ENCODE peak calls at places on chromosomes 11 and 22, in nine cellular contexts. One of them, this sample, is unnamed. For H3K4me1, the result is how much of the 10 kb centered on the place peaks cover.

GRCh38 chr22:44049369-44050231 is 25.5 kb downstream of the PARVB start:
- ATAC-seq in mucosa of descending colon: no peak
- ATAC-seq in right cardiac atrium: peak
- ATAC-seq in IMR-90: no peak
- ATAC-seq in HepG2: no peak
- ATAC-seq in lung: no peak
- ATAC-seq in DND-41: peak
- ATAC-seq in heart right ventricle: no peak
- ATAC-seq in right lobe of liver: no peak
- ATAC-seq in this sample: peak

GRCh38 chr11:11407738-11408084 is 54.7 kb upstream of the CSNK2A3 start:
- ATAC-seq in mucosa of descending colon: no peak
- ATAC-seq in right cardiac atrium: peak
- ATAC-seq in IMR-90: no peak
- ATAC-seq in HepG2: no peak
- ATAC-seq in lung: no peak
- ATAC-seq in DND-41: no peak
- ATAC-seq in heart right ventricle: peak
- ATAC-seq in right lobe of liver: no peak
- ATAC-seq in this sample: no peak

GRCh38 chr11:72015511-72016061 is 16.9 kb downstream of the IL18BP start:
- ATAC-seq in mucosa of descending colon: peak
- ATAC-seq in right cardiac atrium: no peak
- ATAC-seq in IMR-90: peak
- ATAC-seq in HepG2: peak
- ATAC-seq in lung: no peak
- ATAC-seq in DND-41: peak
- ATAC-seq in heart right ventricle: no peak
- ATAC-seq in right lobe of liver: peak
- ATAC-seq in this sample: no peak

GRCh38 chr11:94880216-94880615 is 93.1 kb downstream of the CWC15 start:
- ATAC-seq in mucosa of descending colon: no peak
- ATAC-seq in right cardiac atrium: no peak
- ATAC-seq in IMR-90: no peak
- ATAC-seq in HepG2: peak
- ATAC-seq in lung: peak
- ATAC-seq in DND-41: no peak
- ATAC-seq in heart right ventricle: no peak
- ATAC-seq in right lobe of liver: no peak
- ATAC-seq in this sample: no peak

GRCh38 chr11:117220999-117221774 is 10.7 kb downstream of the PCSK7 start:
- ATAC-seq in mucosa of descending colon: no peak
- ATAC-seq in right cardiac atrium: peak
- ATAC-seq in IMR-90: no peak
- ATAC-seq in HepG2: no peak
- ATAC-seq in lung: no peak
- ATAC-seq in DND-41: no peak
- ATAC-seq in heart right ventricle: peak
- ATAC-seq in right lobe of liver: no peak
- ATAC-seq in this sample: peak

GRCh38 chr11:22390283-22390655 is 52.1 kb downstream of the SLC17A6 start:
- ATAC-seq in mucosa of descending colon: no peak
- ATAC-seq in right cardiac atrium: no peak
- ATAC-seq in IMR-90: no peak
- ATAC-seq in HepG2: no peak
- ATAC-seq in lung: no peak
- ATAC-seq in DND-41: no peak
- ATAC-seq in heart right ventricle: no peak
- ATAC-seq in right lobe of liver: no peak
- ATAC-seq in this sample: no peak

GRCh38 chr11:61701298-61701993 is 21.3 kb downstream of the DAGLA start:
- ATAC-seq in mucosa of descending colon: peak
- ATAC-seq in right cardiac atrium: peak
- ATAC-seq in IMR-90: peak
- ATAC-seq in HepG2: peak
- ATAC-seq in lung: no peak
- ATAC-seq in DND-41: no peak
- ATAC-seq in heart right ventricle: no peak
- ATAC-seq in right lobe of liver: peak
- ATAC-seq in this sample: no peak

GRCh38 chr11:86153439-86153838 is 84.6 kb upstream of the PICALM start:
- ATAC-seq in mucosa of descending colon: peak
- ATAC-seq in right cardiac atrium: no peak
- ATAC-seq in IMR-90: no peak
- ATAC-seq in HepG2: no peak
- ATAC-seq in lung: no peak
- ATAC-seq in DND-41: no peak
- ATAC-seq in heart right ventricle: no peak
- ATAC-seq in right lobe of liver: peak
- ATAC-seq in this sample: no peak

GRCh38 chr11:83162377-83162776 is 5.4 kb downstream of the PCF11 start:
- ATAC-seq in mucosa of descending colon: no peak
- ATAC-seq in right cardiac atrium: no peak
- ATAC-seq in IMR-90: no peak
- ATAC-seq in HepG2: no peak
- ATAC-seq in lung: no peak
- ATAC-seq in DND-41: no peak
- ATAC-seq in heart right ventricle: no peak
- ATAC-seq in right lobe of liver: no peak
- ATAC-seq in this sample: no peak

GRCh38 chr11:21537980-21538379 is 654.9 kb upstream of the ANO5 start:
- ATAC-seq in mucosa of descending colon: no peak
- ATAC-seq in right cardiac atrium: no peak
- ATAC-seq in IMR-90: no peak
- ATAC-seq in HepG2: no peak
- ATAC-seq in lung: no peak
- ATAC-seq in DND-41: no peak
- ATAC-seq in heart right ventricle: no peak
- ATAC-seq in right lobe of liver: no peak
- ATAC-seq in this sample: no peak

GRCh38 chr11:12198261-12198925 is 88.0 kb downstream of the MICAL2 start:
- ATAC-seq in mucosa of descending colon: peak
- ATAC-seq in right cardiac atrium: no peak
- ATAC-seq in IMR-90: no peak
- ATAC-seq in HepG2: no peak
- ATAC-seq in lung: no peak
- ATAC-seq in DND-41: no peak
- ATAC-seq in heart right ventricle: peak
- ATAC-seq in right lobe of liver: no peak
- ATAC-seq in this sample: no peak

GRCh38 chr11:70029115-70029830 is 48.8 kb upstream of the ANO1 start:
- ATAC-seq in mucosa of descending colon: no peak
- ATAC-seq in right cardiac atrium: peak
- ATAC-seq in IMR-90: peak
- ATAC-seq in HepG2: peak
- ATAC-seq in lung: no peak
- ATAC-seq in DND-41: no peak
- ATAC-seq in heart right ventricle: peak
- ATAC-seq in right lobe of liver: peak
- ATAC-seq in this sample: no peak

GRCh38 chr11:93403930-93404329 is 73.4 kb downstream of the DEUP1 start:
- ATAC-seq in mucosa of descending colon: no peak
- ATAC-seq in right cardiac atrium: no peak
- ATAC-seq in IMR-90: no peak
- ATAC-seq in HepG2: no peak
- ATAC-seq in lung: no peak
- ATAC-seq in DND-41: no peak
- ATAC-seq in heart right ventricle: no peak
- ATAC-seq in right lobe of liver: no peak
- ATAC-seq in this sample: no peak

GRCh38 chr22:29478326-29479276 is 1.4 kb upstream of the NEFH start:
- ATAC-seq in mucosa of descending colon: no peak
- ATAC-seq in right cardiac atrium: peak
- ATAC-seq in IMR-90: peak
- ATAC-seq in HepG2: peak
- ATAC-seq in lung: no peak
- ATAC-seq in DND-41: peak
- ATAC-seq in heart right ventricle: no peak
- ATAC-seq in right lobe of liver: peak
- ATAC-seq in this sample: no peak

GRCh38 chr22:35467788-35468187 is 67.8 kb downstream of the MCM5 start:
- ATAC-seq in mucosa of descending colon: peak
- ATAC-seq in right cardiac atrium: peak
- ATAC-seq in IMR-90: peak
- ATAC-seq in HepG2: peak
- ATAC-seq in lung: peak
- ATAC-seq in DND-41: no peak
- ATAC-seq in heart right ventricle: peak
- ATAC-seq in right lobe of liver: peak
- ATAC-seq in this sample: peak

GRCh38 chr11:9733212-9733611 is 69.3 kb downstream of the SWAP70 start:
- ATAC-seq in mucosa of descending colon: no peak
- ATAC-seq in right cardiac atrium: no peak
- ATAC-seq in IMR-90: no peak
- ATAC-seq in HepG2: no peak
- ATAC-seq in lung: no peak
- ATAC-seq in DND-41: no peak
- ATAC-seq in heart right ventricle: no peak
- ATAC-seq in right lobe of liver: no peak
- ATAC-seq in this sample: no peak

GRCh38 chr11:72354356-72355115 is 79.8 kb downstream of the CLPB start:
- ATAC-seq in mucosa of descending colon: no peak
- ATAC-seq in right cardiac atrium: no peak
- ATAC-seq in IMR-90: no peak
- ATAC-seq in HepG2: no peak
- ATAC-seq in lung: no peak
- ATAC-seq in DND-41: no peak
- ATAC-seq in heart right ventricle: no peak
- ATAC-seq in right lobe of liver: no peak
- ATAC-seq in this sample: no peak

GRCh38 chr22:26781591-26781990 is 124.2 kb downstream of the MIAT start:
- ATAC-seq in mucosa of descending colon: no peak
- ATAC-seq in right cardiac atrium: no peak
- ATAC-seq in IMR-90: no peak
- ATAC-seq in HepG2: no peak
- ATAC-seq in lung: no peak
- ATAC-seq in DND-41: no peak
- ATAC-seq in heart right ventricle: no peak
- ATAC-seq in right lobe of liver: no peak
- ATAC-seq in this sample: no peak

GRCh38 chr11:58354727-58355126 is 4.1 kb downstream of the OR5B17 start:
- ATAC-seq in mucosa of descending colon: no peak
- ATAC-seq in right cardiac atrium: no peak
- ATAC-seq in IMR-90: no peak
- ATAC-seq in HepG2: no peak
- ATAC-seq in lung: no peak
- ATAC-seq in DND-41: no peak
- ATAC-seq in heart right ventricle: no peak
- ATAC-seq in right lobe of liver: no peak
- ATAC-seq in this sample: no peak

GRCh38 chr11:105935791-105936190 is 86.2 kb downstream of the MSANTD4 start:
- ATAC-seq in mucosa of descending colon: no peak
- ATAC-seq in right cardiac atrium: no peak
- ATAC-seq in IMR-90: peak
- ATAC-seq in HepG2: no peak
- ATAC-seq in lung: no peak
- ATAC-seq in DND-41: no peak
- ATAC-seq in heart right ventricle: no peak
- ATAC-seq in right lobe of liver: no peak
- ATAC-seq in this sample: no peak

GRCh38 chr11:9550209-9550628 is 23.3 kb upstream of the WEE1 start:
- ATAC-seq in mucosa of descending colon: no peak
- ATAC-seq in right cardiac atrium: peak
- ATAC-seq in IMR-90: no peak
- ATAC-seq in HepG2: no peak
- ATAC-seq in lung: no peak
- ATAC-seq in DND-41: no peak
- ATAC-seq in heart right ventricle: no peak
- ATAC-seq in right lobe of liver: no peak
- ATAC-seq in this sample: no peak

GRCh38 chr11:118878187-118878586 is 5.5 kb upstream of the CXCR5 start:
- ATAC-seq in mucosa of descending colon: no peak
- ATAC-seq in right cardiac atrium: no peak
- ATAC-seq in IMR-90: no peak
- ATAC-seq in HepG2: no peak
- ATAC-seq in lung: no peak
- ATAC-seq in DND-41: no peak
- ATAC-seq in heart right ventricle: no peak
- ATAC-seq in right lobe of liver: no peak
- ATAC-seq in this sample: no peak

GRCh38 chr11:111399187-111400031 is 20.3 kb upstream of the POU2AF1 start:
- ATAC-seq in mucosa of descending colon: no peak
- ATAC-seq in right cardiac atrium: no peak
- ATAC-seq in IMR-90: no peak
- ATAC-seq in HepG2: no peak
- ATAC-seq in lung: no peak
- ATAC-seq in DND-41: no peak
- ATAC-seq in heart right ventricle: no peak
- ATAC-seq in right lobe of liver: no peak
- ATAC-seq in this sample: no peak

GRCh38 chr11:128507936-128508335 is 79.4 kb downstream of the ETS1 start:
- ATAC-seq in mucosa of descending colon: peak
- ATAC-seq in right cardiac atrium: no peak
- ATAC-seq in IMR-90: no peak
- ATAC-seq in HepG2: no peak
- ATAC-seq in lung: no peak
- ATAC-seq in DND-41: no peak
- ATAC-seq in heart right ventricle: no peak
- ATAC-seq in right lobe of liver: no peak
- ATAC-seq in this sample: no peak
- H3K4me1 ChIP-seq in mucosa of descending colon: half or more
- H3K4me1 ChIP-seq in right cardiac atrium: under half
- H3K4me1 ChIP-seq in IMR-90: under half
- H3K4me1 ChIP-seq in HepG2: under half
- H3K4me1 ChIP-seq in lung: under half
- H3K4me1 ChIP-seq in DND-41: under half
- H3K4me1 ChIP-seq in heart right ventricle: half or more
- H3K4me1 ChIP-seq in right lobe of liver: under half
- H3K4me1 ChIP-seq in this sample: under half

GRCh38 chr11:64869571-64870175 is 8.7 kb downstream of the EHD1 start:
- ATAC-seq in mucosa of descending colon: peak
- ATAC-seq in right cardiac atrium: peak
- ATAC-seq in IMR-90: no peak
- ATAC-seq in HepG2: peak
- ATAC-seq in lung: no peak
- ATAC-seq in DND-41: peak
- ATAC-seq in heart right ventricle: peak
- ATAC-seq in right lobe of liver: no peak
- ATAC-seq in this sample: no peak
- H3K4me3 ChIP-seq in mucosa of descending colon: no peak
- H3K4me3 ChIP-seq in right cardiac atrium: no peak
- H3K4me3 ChIP-seq in IMR-90: no peak
- H3K4me3 ChIP-seq in HepG2: peak
- H3K4me3 ChIP-seq in lung: no peak
- H3K4me3 ChIP-seq in DND-41: no peak
- H3K4me3 ChIP-seq in heart right ventricle: peak
- H3K4me3 ChIP-seq in right lobe of liver: no peak
- H3K4me3 ChIP-seq in this sample: no peak

GRCh38 chr22:22822106-22822505 is 65.5 kb upstream of the IGLL5 start:
- ATAC-seq in mucosa of descending colon: no peak
- ATAC-seq in right cardiac atrium: no peak
- ATAC-seq in IMR-90: no peak
- ATAC-seq in HepG2: no peak
- ATAC-seq in lung: no peak
- ATAC-seq in DND-41: no peak
- ATAC-seq in heart right ventricle: no peak
- ATAC-seq in right lobe of liver: no peak
- ATAC-seq in this sample: no peak
- H3K4me1 ChIP-seq in mucosa of descending colon: under half
- H3K4me1 ChIP-seq in right cardiac atrium: under half
- H3K4me1 ChIP-seq in IMR-90: under half
- H3K4me1 ChIP-seq in HepG2: under half
- H3K4me1 ChIP-seq in lung: under half
- H3K4me1 ChIP-seq in DND-41: half or more
- H3K4me1 ChIP-seq in heart right ventricle: under half
- H3K4me1 ChIP-seq in right lobe of liver: under half
- H3K4me1 ChIP-seq in this sample: under half

GRCh38 chr11:27200779-27201453 is 160.3 kb downstream of the BBOX1 start:
- ATAC-seq in mucosa of descending colon: no peak
- ATAC-seq in right cardiac atrium: no peak
- ATAC-seq in IMR-90: no peak
- ATAC-seq in HepG2: no peak
- ATAC-seq in lung: no peak
- ATAC-seq in DND-41: no peak
- ATAC-seq in heart right ventricle: no peak
- ATAC-seq in right lobe of liver: no peak
- ATAC-seq in this sample: no peak
- H3K4me3 ChIP-seq in mucosa of descending colon: no peak
- H3K4me3 ChIP-seq in right cardiac atrium: no peak
- H3K4me3 ChIP-seq in IMR-90: no peak
- H3K4me3 ChIP-seq in HepG2: peak
- H3K4me3 ChIP-seq in lung: no peak
- H3K4me3 ChIP-seq in DND-41: no peak
- H3K4me3 ChIP-seq in heart right ventricle: no peak
- H3K4me3 ChIP-seq in right lobe of liver: no peak
- H3K4me3 ChIP-seq in this sample: no peak

This sample was measured in gastroesophageal sphincter.